ENCODE peak calls at places on chromosome 17, in eight cellular contexts. Q, K, W, J, G, S, B and I are unnamed samples.
A peak's percentile ranks its signal among the peaks of the same experiment; 100 is the strongest.

GRCh38 chr17:76816590-76817135 is 51.5 kb upstream of the MGAT5B start:
- DNase-seq in Q (no peak), K (peak; percentile 63), W (no peak), J (no peak), G (peak; percentile 28), S (peak; percentile 66), B (peak; percentile 69), I (no peak)

GRCh38 chr17:5468075-5468473 is 708 bp downstream of the DHX33 start:
- DNase-seq in Q (no peak), K (no peak), W (no peak), J (no peak), G (no peak), S (no peak), B (no peak), I (no peak)

GRCh38 chr17:63826468-63827001 is 696 bp upstream of the PSMC5 start:
- DNase-seq in Q (no peak), K (peak; percentile 35), W (no peak), J (no peak), G (no peak), S (peak; percentile 40), B (no peak), I (no peak)

GRCh38 chr17:61000911-61001310 is 323.3 kb downstream of the BCAS3 start:
- DNase-seq in Q (no peak), K (peak; percentile 57), W (no peak), J (no peak), G (no peak), S (peak; percentile 70), B (no peak), I (no peak)

GRCh38 chr17:74216505-74216904 is 3.1 kb downstream of the TTYH2 start:
- DNase-seq in Q (no peak), K (no peak), W (no peak), J (no peak), G (no peak), S (no peak), B (no peak), I (no peak)

GRCh38 chr17:19641687-19642372 is 6.7 kb upstream of the ALDH3A2 start:
- DNase-seq in Q (no peak), K (no peak), W (no peak), J (no peak), G (no peak), S (no peak), B (no peak), I (no peak)

GRCh38 chr17:56185905-56186783 is 32.9 kb downstream of the ANKFN1 start:
- DNase-seq in Q (no peak), K (peak; percentile 98), W (no peak), J (no peak), G (no peak), S (peak; percentile 81), B (peak; percentile 12), I (no peak)

GRCh38 chr17:1312261-1312870 is 32.9 kb downstream of the TRARG1 start:
- DNase-seq in Q (no peak), K (no peak), W (no peak), J (no peak), G (no peak), S (no peak), B (peak; percentile 57), I (no peak)

GRCh38 chr17:1853698-1854097 is 23.9 kb downstream of the RPA1 start:
- DNase-seq in Q (no peak), K (no peak), W (no peak), J (no peak), G (no peak), S (no peak), B (no peak), I (no peak)

GRCh38 chr17:4448197-4448980 is 14.6 kb downstream of the SPNS3 start:
- DNase-seq in Q (no peak), K (no peak), W (no peak), J (no peak), G (no peak), S (no peak), B (no peak), I (no peak)

GRCh38 chr17:80274871-80275449 is 14.3 kb downstream of the RNF213 start:
- DNase-seq in Q (no peak), K (no peak), W (no peak), J (no peak), G (no peak), S (no peak), B (no peak), I (no peak)

GRCh38 chr17:16107165-16107770 is 107.6 kb downstream of the TTC19 start:
- DNase-seq in Q (no peak), K (no peak), W (no peak), J (no peak), G (no peak), S (no peak), B (no peak), I (no peak)

GRCh38 chr17:77830816-77831490 is 127.5 kb upstream of the TNRC6C start:
- DNase-seq in Q (no peak), K (no peak), W (no peak), J (no peak), G (no peak), S (no peak), B (peak; percentile 40), I (no peak)